ENCODE peak calls at places on chromosomes 5 and 9, in six cellular contexts. K is stomach, L is transverse colon, F is SK-N-SH, T is H1, H is K562. C is an unnamed sample.

GRCh38 chr9:136136526-136136925 is 17.9 kb upstream of the TMEM250 start:
- DNase-seq in L (no peak), K (no peak), T (no peak), H (no peak), F (no peak), C (no peak)

GRCh38 chr5:95217351-95217750 is 67.5 kb downstream of the MCTP1 start:
- DNase-seq in T (no peak), L (no peak), H (no peak), F (no peak), K (no peak), C (no peak)

GRCh38 chr9:128706671-128707381 is 4.5 kb downstream of the PKN3 start:
- DNase-seq in L (no peak), T (no peak), K (no peak), F (no peak), H (no peak), C (no peak)

GRCh38 chr9:78866228-78867132 is 569.6 kb downstream of the PSAT1 start:
- DNase-seq in K (no peak), F (no peak), T (no peak), H (no peak), L (no peak), C (no peak)

GRCh38 chr5:113806250-113806649 is 292.8 kb downstream of the YTHDC2 start:
- DNase-seq in T (no peak), K (no peak), H (no peak), L (no peak), F (no peak), C (no peak)

GRCh38 chr9:124792976-124793594 is 16.2 kb downstream of the OLFML2A start:
- DNase-seq in F (no peak), L (no peak), T (no peak), H (no peak), K (no peak), C (peak; percentile 35)

GRCh38 chr9:125763373-125763772 is 16.2 kb downstream of the PBX3 start:
- DNase-seq in F (peak; percentile 17), T (no peak), L (no peak), K (no peak), H (peak; percentile 8), C (no peak)

GRCh38 chr5:1516615-1517601 is 6.9 kb downstream of the LPCAT1 start:
- DNase-seq in K (peak; percentile 25), H (no peak), L (peak; percentile 8), T (peak; percentile 45), F (no peak), C (peak; percentile 45)

GRCh38 chr9:5582835-5583195 is 46.1 kb upstream of the RIC1 start:
- DNase-seq in H (no peak), K (no peak), L (no peak), T (no peak), F (no peak), C (no peak)

GRCh38 chr5:165630211-165630866 is 2124.9 kb downstream of the MAT2B start:
- DNase-seq in H (peak; percentile 8), L (peak; percentile 15), K (peak; percentile 30), T (peak; percentile 64), F (peak; percentile 69), C (peak; percentile 21)

GRCh38 chr9:12775963-12776774 is 1.3 kb downstream of the LURAP1L start:
- DNase-seq in L (peak; percentile 89), F (peak; percentile 81), H (peak; percentile 40), K (peak; percentile 82), T (peak; percentile 75), C (peak; percentile 86)

GRCh38 chr5:68242743-68243142 is 27.2 kb downstream of the PIK3R1 start:
- DNase-seq in K (no peak), L (no peak), H (no peak), F (no peak), T (no peak), C (no peak)

GRCh38 chr9:137463194-137463930 is 4.2 kb upstream of the NSMF start:
- DNase-seq in K (no peak), F (no peak), T (no peak), H (no peak), L (no peak), C (peak; percentile 77)

GRCh38 chr9:94627287-94627686 is 12.0 kb downstream of the FBP1 start:
- DNase-seq in K (no peak), H (no peak), F (no peak), L (no peak), T (no peak), C (no peak)

GRCh38 chr5:17000296-17000939 is 64.3 kb upstream of the MYO10 start:
- DNase-seq in H (no peak), L (no peak), T (no peak), K (no peak), F (no peak), C (no peak)

GRCh38 chr9:132114102-132114707 is 34.5 kb upstream of the MED27 start:
- DNase-seq in F (no peak), L (peak; percentile 41), H (peak; percentile 68), T (peak; percentile 93), K (peak; percentile 61), C (peak; percentile 87)

GRCh38 chr5:10599828-10600227 is 36.0 kb downstream of the ANKRD33B start:
- DNase-seq in L (no peak), T (no peak), F (no peak), K (no peak), H (no peak), C (no peak)

GRCh38 chr5:10602031-10602806 is 38.3 kb downstream of the ANKRD33B start:
- DNase-seq in K (no peak), T (no peak), L (no peak), H (peak; percentile 97), F (no peak), C (no peak)

GRCh38 chr5:10600629-10601245 is 36.9 kb downstream of the ANKRD33B start:
- DNase-seq in T (no peak), K (no peak), L (no peak), H (no peak), F (no peak), C (no peak)

GRCh38 chr5:10599113-10599512 is 35.2 kb downstream of the ANKRD33B start:
- DNase-seq in F (no peak), H (no peak), K (no peak), L (no peak), T (no peak), C (no peak)

DNA sequence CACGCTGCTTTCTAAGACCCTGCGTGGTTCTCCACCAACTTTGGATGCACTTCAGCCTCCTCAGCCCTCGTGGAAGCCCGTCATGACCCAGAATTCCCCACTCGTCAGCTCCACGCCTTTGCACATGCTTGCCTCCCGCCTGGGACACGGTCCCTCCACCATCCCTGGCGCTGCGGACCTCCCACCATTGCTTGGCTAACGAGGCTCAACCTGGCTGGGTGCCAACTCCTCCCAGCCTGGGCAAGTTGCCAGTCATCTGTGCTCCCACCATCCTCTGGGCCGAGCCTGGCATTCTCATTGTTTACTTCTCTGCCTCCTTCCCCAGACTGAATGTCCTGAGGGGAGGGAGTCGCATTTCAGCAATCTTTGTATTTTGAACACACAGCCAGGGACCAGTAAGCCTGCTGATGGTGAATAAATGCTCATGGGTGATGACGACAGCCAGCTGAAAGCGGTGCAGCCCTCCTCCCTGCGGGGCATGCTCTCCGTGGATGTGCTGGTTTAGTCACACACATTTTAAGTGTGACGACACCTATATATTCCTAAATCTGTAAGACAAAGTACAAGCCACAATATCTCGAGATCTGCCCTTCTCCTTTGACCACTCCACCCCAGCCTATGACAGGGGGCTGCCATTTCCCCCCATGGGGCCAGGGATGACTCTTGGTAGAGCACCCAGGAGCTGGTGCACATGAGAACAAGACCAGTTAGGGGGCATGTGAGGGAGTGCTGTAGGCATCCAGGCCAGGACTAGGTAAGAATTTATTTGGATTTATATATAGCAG is 37.6 kb downstream of the ANKRD33B start:
- DNase-seq in K (peak; percentile 58), H (peak; percentile 55), F (peak; percentile 88), L (peak; percentile 63), T (no peak), C (peak; percentile 56)
- TF ChIP-seq EP300 in K (no peak), H (no peak), F (peak; percentile 69), L (no peak), T (no peak), C (no peak)

GRCh38 chr9:76255781-76256455 is 138.3 kb downstream of the RFK start:
- DNase-seq in L (peak; percentile 36), T (no peak), K (peak; percentile 25), H (no peak), F (no peak), C (no peak)

DNA sequence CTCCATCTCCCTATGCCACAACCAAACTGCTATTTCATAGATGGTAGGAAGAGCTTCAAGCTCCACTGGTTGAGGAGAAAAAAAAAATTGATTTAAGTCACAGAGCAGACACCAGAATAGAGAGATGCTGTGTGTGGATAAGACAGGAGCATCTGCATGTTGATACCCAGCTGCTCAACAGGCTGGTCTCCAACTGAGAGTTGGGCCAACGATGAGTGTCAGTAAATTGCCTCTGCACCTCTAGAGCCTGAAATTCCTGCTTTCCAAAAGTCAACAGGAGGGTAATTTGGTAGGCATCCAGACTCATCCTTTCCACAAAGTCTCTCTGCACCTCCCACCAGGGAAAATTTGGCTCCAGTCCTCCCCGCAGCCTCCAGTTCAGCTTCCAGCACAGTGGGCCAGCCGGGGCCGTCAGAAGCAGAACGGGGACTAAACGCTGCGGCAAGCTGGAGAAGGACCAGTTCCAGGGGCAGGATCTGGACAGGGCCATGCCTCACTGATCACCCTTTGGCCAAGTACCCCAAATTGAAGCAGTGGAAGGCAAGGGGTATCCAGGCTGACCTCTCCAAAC is 136.9 kb downstream of the RFK start:
- DNase-seq in F (no peak), K (no peak), L (no peak), H (no peak), T (no peak), C (peak; percentile 20)
- TF ChIP-seq POLR2AphosphoS5 in F (no peak), K (no peak), L (no peak), H (no peak), T (no peak), C (no peak)

DNA sequence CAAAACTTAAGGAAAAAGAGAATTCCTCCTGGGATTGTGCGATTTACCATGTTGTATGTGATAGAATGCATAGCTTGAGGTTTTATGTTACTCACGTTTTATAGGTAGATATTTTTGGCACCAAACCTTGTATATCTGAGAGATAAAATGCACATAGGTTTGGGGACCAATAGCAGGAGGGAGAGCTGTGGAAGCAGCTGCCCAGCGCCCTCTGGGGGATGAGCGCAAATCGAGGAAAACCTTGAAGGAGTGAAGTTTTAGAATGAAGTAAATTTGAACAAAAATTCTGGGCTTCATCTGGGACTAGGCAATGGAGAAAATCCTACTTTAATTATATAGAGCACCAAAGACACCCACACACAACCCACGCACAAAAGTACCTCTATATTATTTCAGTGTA is 197.0 kb downstream of the ADCY2 start:
- DNase-seq in K (no peak), T (peak; percentile 58), L (no peak), F (peak; percentile 6), H (peak; percentile 33), C (no peak)
- TF ChIP-seq CTCF in K (no peak), T (peak; percentile 55), L (no peak), F (peak; percentile 58), H (peak; percentile 50), C (no peak)

DNA sequence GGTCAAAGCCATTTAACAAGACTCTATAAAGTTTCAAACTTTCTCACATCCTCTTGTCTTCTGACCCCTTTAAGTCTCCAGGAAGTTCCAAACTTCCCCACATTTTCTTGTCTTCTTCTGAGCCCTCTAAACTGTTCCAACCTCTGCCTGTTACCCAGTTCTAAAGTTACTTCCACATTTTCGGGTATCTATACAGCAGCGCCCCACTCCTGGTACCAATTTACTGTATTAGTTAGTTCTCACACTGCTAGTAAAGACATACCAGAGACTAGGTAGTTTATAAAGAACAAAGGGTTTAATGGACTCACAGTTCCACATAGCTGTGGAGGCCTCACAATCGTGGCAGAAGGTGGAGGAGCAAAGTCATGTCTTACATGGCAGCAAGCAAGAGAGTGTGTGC is 23.3 kb upstream of the PRLR start:
- DNase-seq in L (no peak), H (no peak), T (no peak), F (no peak), K (no peak), C (no peak)
- TF ChIP-seq EP300 in L (no peak), H (no peak), T (no peak), F (no peak), K (no peak), C (no peak)